ENCODE peak calls at places on chromosomes 12 and 14, in eight cellular contexts. S, C, M, X, D, N, V and R are unnamed samples.
A peak's percentile ranks its signal among the peaks of the same experiment; 100 is the strongest.

GRCh38 chr12:40942326-40942725 is 245.8 kb upstream of the PDZRN4 start:
- DNase-seq in S (no peak), C (peak; percentile 23), M (no peak), X (peak; percentile 10), D (no peak), N (no peak), V (peak; percentile 4), R (no peak)

GRCh38 chr14:63710497-63710896 is 17.4 kb downstream of the SGPP1 start:
- DNase-seq in S (no peak), C (no peak), M (no peak), X (peak; percentile 38), D (no peak), N (no peak), V (no peak), R (no peak)

GRCh38 chr14:89243286-89243685 is 173.7 kb downstream of the FOXN3 start:
- DNase-seq in S (no peak), C (no peak), M (no peak), X (no peak), D (no peak), N (no peak), V (no peak), R (no peak)

GRCh38 chr12:50246873-50247612 is 36.3 kb downstream of the LIMA1 start:
- DNase-seq in S (peak; percentile 99), C (peak; percentile 97), M (no peak), X (peak; percentile 94), D (peak; percentile 67), N (peak; percentile 73), V (no peak), R (peak; percentile 98)

GRCh38 chr12:57418255-57418654 is 12.6 kb downstream of the R3HDM2 start:
- DNase-seq in S (no peak), C (no peak), M (no peak), X (no peak), D (no peak), N (no peak), V (no peak), R (no peak)

GRCh38 chr12:116040412-116040811 is 237.1 kb downstream of the MED13L start:
- DNase-seq in S (no peak), C (peak; percentile 10), M (no peak), X (no peak), D (no peak), N (no peak), V (no peak), R (no peak)

GRCh38 chr14:51691176-51691575 is 39.5 kb downstream of the FRMD6 start:
- DNase-seq in S (no peak), C (no peak), M (no peak), X (no peak), D (no peak), N (no peak), V (no peak), R (no peak)

GRCh38 chr14:105364100-105364708 is 34.1 kb upstream of the TEX22 start:
- DNase-seq in S (peak; percentile 44), C (peak; percentile 69), M (no peak), X (peak; percentile 35), D (no peak), N (no peak), V (no peak), R (no peak)

GRCh38 chr14:68232643-68233055 is 413.1 kb downstream of the RAD51B start:
- DNase-seq in S (peak; percentile 94), C (peak; percentile 97), M (no peak), X (peak; percentile 98), D (peak; percentile 49), N (peak; percentile 89), V (no peak), R (peak; percentile 99)

GRCh38 chr12:18556081-18556645 is 181.6 kb downstream of the PLCZ1 start:
- DNase-seq in S (no peak), C (no peak), M (no peak), X (no peak), D (no peak), N (no peak), V (no peak), R (no peak)

GRCh38 chr12:6110006-6110405 is 14.5 kb downstream of the VWF start:
- DNase-seq in S (no peak), C (no peak), M (no peak), X (peak; percentile 22), D (no peak), N (no peak), V (no peak), R (no peak)
- TF ChIP-seq CTCF in S (no peak), C (no peak), M (no peak), X (no peak), D (no peak), N (no peak), V (no peak), R (no peak)

GRCh38 chr12:93180566-93180965 is 197.2 kb upstream of the NUDT4 start:
- DNase-seq in S (no peak), C (no peak), M (no peak), X (no peak), D (no peak), N (no peak), V (no peak), R (no peak)
- TF ChIP-seq CTCF in S (no peak), C (no peak), M (no peak), X (no peak), D (no peak), N (no peak), V (no peak), R (no peak)

DNA sequence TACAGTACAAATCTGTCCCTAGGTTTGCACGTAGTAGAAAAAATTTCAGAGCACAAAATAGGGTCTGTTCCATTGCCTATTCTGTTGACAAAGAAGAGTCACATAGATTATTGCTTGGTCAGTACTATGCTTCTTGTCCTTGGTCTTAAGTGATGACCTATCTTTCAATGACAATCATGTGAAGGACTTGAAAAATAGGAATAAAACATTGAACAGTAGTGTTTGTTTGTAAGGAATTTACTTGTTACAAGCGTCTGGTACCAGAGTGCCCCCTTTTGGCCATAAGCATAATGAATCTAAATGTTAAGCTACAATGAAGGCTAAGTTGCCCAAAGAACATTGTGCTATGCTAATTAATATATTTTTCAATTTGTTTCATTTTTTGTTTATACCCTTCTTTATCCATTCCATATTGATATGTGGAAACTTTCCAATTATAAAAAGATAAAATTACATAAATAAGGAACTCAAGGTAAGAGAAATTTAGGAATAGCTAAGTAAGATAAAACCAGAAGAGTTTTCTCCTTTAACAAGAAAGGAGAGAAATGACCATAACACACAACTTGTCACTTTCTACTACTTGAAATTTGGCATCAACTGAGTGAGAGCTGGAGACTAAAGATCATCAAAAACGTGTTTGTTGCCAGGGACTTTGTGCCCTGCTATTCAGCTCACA is 204.7 kb downstream of the EPS8 start:
- DNase-seq in S (no peak), C (peak; percentile 47), M (no peak), X (peak; percentile 87), D (no peak), N (no peak), V (peak; percentile 50), R (peak; percentile 70)
- TF ChIP-seq CTCF in S (peak; percentile 74), C (peak; percentile 89), M (peak; percentile 88), X (peak; percentile 77), D (peak; percentile 27), N (no peak), V (peak; percentile 68), R (peak; percentile 62)

GRCh38 chr12:52546126-52546525 is 6.8 kb downstream of the KRT71 start:
- DNase-seq in S (no peak), C (no peak), M (no peak), X (no peak), D (no peak), N (no peak), V (no peak), R (no peak)
- TF ChIP-seq CTCF in S (no peak), C (no peak), M (no peak), X (no peak), D (no peak), N (no peak), V (no peak), R (no peak)

DNA sequence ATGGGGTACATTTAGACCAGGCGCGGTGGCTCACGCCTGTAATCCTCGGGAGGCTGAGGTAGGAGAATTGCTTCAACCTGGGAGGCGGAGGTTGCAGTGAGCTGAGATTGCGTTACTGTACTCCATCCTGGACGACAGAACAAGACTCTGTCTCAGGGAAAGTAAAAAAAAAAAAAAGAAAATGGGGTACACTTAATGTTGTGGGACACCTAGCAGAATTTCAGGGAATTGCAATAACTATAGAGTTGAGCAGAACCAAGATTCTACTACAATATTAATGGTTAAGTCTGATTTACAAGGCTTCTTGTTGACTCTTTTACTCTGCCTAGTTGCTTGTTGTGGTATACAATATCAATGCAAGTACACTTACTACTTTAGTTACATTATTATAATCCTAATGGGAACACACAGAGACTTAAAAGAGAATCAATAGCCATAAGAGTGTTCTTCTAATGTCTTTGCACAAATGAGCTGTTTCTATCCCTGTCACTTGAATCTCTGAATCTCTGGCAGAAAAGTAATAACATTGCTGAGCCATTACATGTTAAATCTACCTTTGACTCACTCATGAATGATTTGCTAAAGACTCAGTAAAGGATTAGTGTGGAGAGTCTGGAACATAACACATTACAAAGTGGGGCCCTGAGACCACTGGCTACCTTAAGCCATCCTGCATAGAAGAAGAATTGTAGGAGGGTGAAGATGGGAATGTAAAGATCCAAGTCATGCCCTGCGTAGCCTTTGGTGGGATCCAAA is 22.7 kb downstream of the BEST3 start:
- DNase-seq in S (no peak), C (no peak), M (no peak), X (no peak), D (no peak), N (no peak), V (no peak), R (no peak)
- TF ChIP-seq CTCF in S (no peak), C (peak; percentile 69), M (no peak), X (peak; percentile 18), D (no peak), N (no peak), V (peak; percentile 22), R (peak; percentile 4)

GRCh38 chr12:100388382-100388781 is 31.5 kb downstream of the SLC17A8 start:
- DNase-seq in S (no peak), C (no peak), M (no peak), X (no peak), D (no peak), N (no peak), V (no peak), R (no peak)

GRCh38 chr12:100393202-100393601 is 36.3 kb downstream of the SLC17A8 start:
- DNase-seq in S (no peak), C (no peak), M (no peak), X (no peak), D (no peak), N (no peak), V (no peak), R (no peak)

GRCh38 chr12:100395811-100396210 is 38.9 kb downstream of the SLC17A8 start:
- DNase-seq in S (no peak), C (no peak), M (no peak), X (no peak), D (no peak), N (no peak), V (no peak), R (no peak)

GRCh38 chr12:100391856-100392255 is 35.0 kb downstream of the SLC17A8 start:
- DNase-seq in S (no peak), C (no peak), M (no peak), X (no peak), D (no peak), N (no peak), V (no peak), R (peak; percentile 35)
- TF ChIP-seq CTCF in S (no peak), C (peak; percentile 18), M (no peak), X (peak; percentile 21), D (no peak), N (no peak), V (peak; percentile 4), R (peak; percentile 28)